ENCODE peak calls at places on chromosomes 11 and 22, in seven cellular contexts. One of them, this sample, is unnamed.

GRCh38 chr11:87892291-87892690 is 283.0 kb downstream of the RAB38 start:
- DNase-seq in activated T-cell treated with anti-CD3 and anti-CD28 coated beads for 48 hours: no peak
- DNase-seq in AG09309: no peak
- DNase-seq in stimulated activated CD8-positive, alpha-beta memory T cell treated with anti-CD3 and anti-CD28 coated beads, Interleukin-7, amount 100 ng/mL, for 24 hours: no peak
- DNase-seq in posterior cingulate gyrus: no peak
- DNase-seq in CD4-positive, CD25-positive, alpha-beta regulatory T cell: no peak
- DNase-seq in adipocyte: no peak
- DNase-seq in this sample: no peak

GRCh38 chr11:44681698-44682097 is 45.1 kb upstream of the TSPAN18 start:
- DNase-seq in activated T-cell treated with anti-CD3 and anti-CD28 coated beads for 48 hours: no peak
- DNase-seq in AG09309: no peak
- DNase-seq in stimulated activated CD8-positive, alpha-beta memory T cell treated with anti-CD3 and anti-CD28 coated beads, Interleukin-7, amount 100 ng/mL, for 24 hours: no peak
- DNase-seq in posterior cingulate gyrus: no peak
- DNase-seq in CD4-positive, CD25-positive, alpha-beta regulatory T cell: no peak
- DNase-seq in adipocyte: peak
- DNase-seq in this sample: no peak

GRCh38 chr11:64850979-64851567 is 6.6 kb upstream of the CDC42BPG start:
- DNase-seq in activated T-cell treated with anti-CD3 and anti-CD28 coated beads for 48 hours: no peak
- DNase-seq in AG09309: no peak
- DNase-seq in stimulated activated CD8-positive, alpha-beta memory T cell treated with anti-CD3 and anti-CD28 coated beads, Interleukin-7, amount 100 ng/mL, for 24 hours: no peak
- DNase-seq in posterior cingulate gyrus: no peak
- DNase-seq in CD4-positive, CD25-positive, alpha-beta regulatory T cell: no peak
- DNase-seq in adipocyte: peak
- DNase-seq in this sample: peak

GRCh38 chr22:27461470-27461869 is 340.1 kb downstream of the MN1 start:
- DNase-seq in activated T-cell treated with anti-CD3 and anti-CD28 coated beads for 48 hours: no peak
- DNase-seq in AG09309: peak
- DNase-seq in stimulated activated CD8-positive, alpha-beta memory T cell treated with anti-CD3 and anti-CD28 coated beads, Interleukin-7, amount 100 ng/mL, for 24 hours: no peak
- DNase-seq in posterior cingulate gyrus: no peak
- DNase-seq in CD4-positive, CD25-positive, alpha-beta regulatory T cell: no peak
- DNase-seq in adipocyte: peak
- DNase-seq in this sample: no peak

GRCh38 chr11:90250970-90251369 is 28.1 kb upstream of the CHORDC1 start:
- DNase-seq in activated T-cell treated with anti-CD3 and anti-CD28 coated beads for 48 hours: no peak
- DNase-seq in AG09309: no peak
- DNase-seq in stimulated activated CD8-positive, alpha-beta memory T cell treated with anti-CD3 and anti-CD28 coated beads, Interleukin-7, amount 100 ng/mL, for 24 hours: no peak
- DNase-seq in posterior cingulate gyrus: no peak
- DNase-seq in CD4-positive, CD25-positive, alpha-beta regulatory T cell: no peak
- DNase-seq in adipocyte: no peak
- DNase-seq in this sample: no peak

GRCh38 chr11:103910721-103911120 is 125.7 kb upstream of the DDI1 start:
- DNase-seq in activated T-cell treated with anti-CD3 and anti-CD28 coated beads for 48 hours: no peak
- DNase-seq in AG09309: no peak
- DNase-seq in stimulated activated CD8-positive, alpha-beta memory T cell treated with anti-CD3 and anti-CD28 coated beads, Interleukin-7, amount 100 ng/mL, for 24 hours: no peak
- DNase-seq in posterior cingulate gyrus: no peak
- DNase-seq in CD4-positive, CD25-positive, alpha-beta regulatory T cell: no peak
- DNase-seq in adipocyte: no peak
- DNase-seq in this sample: no peak

GRCh38 chr22:20118572-20119020 is 1.6 kb upstream of the TRMT2A start:
- DNase-seq in activated T-cell treated with anti-CD3 and anti-CD28 coated beads for 48 hours: no peak
- DNase-seq in AG09309: no peak
- DNase-seq in stimulated activated CD8-positive, alpha-beta memory T cell treated with anti-CD3 and anti-CD28 coated beads, Interleukin-7, amount 100 ng/mL, for 24 hours: no peak
- DNase-seq in posterior cingulate gyrus: no peak
- DNase-seq in CD4-positive, CD25-positive, alpha-beta regulatory T cell: no peak
- DNase-seq in adipocyte: no peak
- DNase-seq in this sample: no peak

GRCh38 chr22:44898236-44898635 is 111.6 kb downstream of the PHF21B start:
- DNase-seq in activated T-cell treated with anti-CD3 and anti-CD28 coated beads for 48 hours: no peak
- DNase-seq in AG09309: no peak
- DNase-seq in stimulated activated CD8-positive, alpha-beta memory T cell treated with anti-CD3 and anti-CD28 coated beads, Interleukin-7, amount 100 ng/mL, for 24 hours: no peak
- DNase-seq in posterior cingulate gyrus: no peak
- DNase-seq in CD4-positive, CD25-positive, alpha-beta regulatory T cell: no peak
- DNase-seq in adipocyte: no peak
- DNase-seq in this sample: no peak

GRCh38 chr22:26547426-26547825 is 35.2 kb upstream of the TFIP11 start:
- DNase-seq in activated T-cell treated with anti-CD3 and anti-CD28 coated beads for 48 hours: peak
- DNase-seq in AG09309: no peak
- DNase-seq in stimulated activated CD8-positive, alpha-beta memory T cell treated with anti-CD3 and anti-CD28 coated beads, Interleukin-7, amount 100 ng/mL, for 24 hours: peak
- DNase-seq in posterior cingulate gyrus: no peak
- DNase-seq in CD4-positive, CD25-positive, alpha-beta regulatory T cell: no peak
- DNase-seq in adipocyte: no peak
- DNase-seq in this sample: peak

GRCh38 chr11:117814204-117814765 is 10.3 kb downstream of the FXYD2 start:
- DNase-seq in activated T-cell treated with anti-CD3 and anti-CD28 coated beads for 48 hours: no peak
- DNase-seq in AG09309: no peak
- DNase-seq in stimulated activated CD8-positive, alpha-beta memory T cell treated with anti-CD3 and anti-CD28 coated beads, Interleukin-7, amount 100 ng/mL, for 24 hours: no peak
- DNase-seq in posterior cingulate gyrus: no peak
- DNase-seq in CD4-positive, CD25-positive, alpha-beta regulatory T cell: no peak
- DNase-seq in adipocyte: no peak
- DNase-seq in this sample: no peak

GRCh38 chr11:36594316-36594989 is at the start of gene IFTAP:
- DNase-seq in activated T-cell treated with anti-CD3 and anti-CD28 coated beads for 48 hours: peak
- DNase-seq in AG09309: peak
- DNase-seq in stimulated activated CD8-positive, alpha-beta memory T cell treated with anti-CD3 and anti-CD28 coated beads, Interleukin-7, amount 100 ng/mL, for 24 hours: no peak
- DNase-seq in posterior cingulate gyrus: peak
- DNase-seq in CD4-positive, CD25-positive, alpha-beta regulatory T cell: peak
- DNase-seq in adipocyte: peak
- DNase-seq in this sample: peak

GRCh38 chr11:134932761-134933160 is 520.7 kb upstream of the B3GAT1 start:
- DNase-seq in activated T-cell treated with anti-CD3 and anti-CD28 coated beads for 48 hours: no peak
- DNase-seq in AG09309: no peak
- DNase-seq in stimulated activated CD8-positive, alpha-beta memory T cell treated with anti-CD3 and anti-CD28 coated beads, Interleukin-7, amount 100 ng/mL, for 24 hours: no peak
- DNase-seq in posterior cingulate gyrus: no peak
- DNase-seq in CD4-positive, CD25-positive, alpha-beta regulatory T cell: no peak
- DNase-seq in adipocyte: no peak
- DNase-seq in this sample: no peak

GRCh38 chr11:75716659-75717058 is 979 bp upstream of the MOGAT2 start:
- DNase-seq in activated T-cell treated with anti-CD3 and anti-CD28 coated beads for 48 hours: no peak
- DNase-seq in AG09309: no peak
- DNase-seq in stimulated activated CD8-positive, alpha-beta memory T cell treated with anti-CD3 and anti-CD28 coated beads, Interleukin-7, amount 100 ng/mL, for 24 hours: no peak
- DNase-seq in posterior cingulate gyrus: no peak
- DNase-seq in CD4-positive, CD25-positive, alpha-beta regulatory T cell: no peak
- DNase-seq in adipocyte: no peak
- DNase-seq in this sample: no peak

GRCh38 chr22:46674906-46675305 is 54.7 kb downstream of the GRAMD4 start:
- DNase-seq in activated T-cell treated with anti-CD3 and anti-CD28 coated beads for 48 hours: no peak
- DNase-seq in AG09309: no peak
- DNase-seq in stimulated activated CD8-positive, alpha-beta memory T cell treated with anti-CD3 and anti-CD28 coated beads, Interleukin-7, amount 100 ng/mL, for 24 hours: no peak
- DNase-seq in posterior cingulate gyrus: no peak
- DNase-seq in CD4-positive, CD25-positive, alpha-beta regulatory T cell: peak
- DNase-seq in adipocyte: no peak
- DNase-seq in this sample: no peak

GRCh38 chr11:107042748-107043147 is 24.5 kb upstream of the GUCY1A2 start:
- DNase-seq in activated T-cell treated with anti-CD3 and anti-CD28 coated beads for 48 hours: no peak
- DNase-seq in AG09309: no peak
- DNase-seq in stimulated activated CD8-positive, alpha-beta memory T cell treated with anti-CD3 and anti-CD28 coated beads, Interleukin-7, amount 100 ng/mL, for 24 hours: no peak
- DNase-seq in posterior cingulate gyrus: no peak
- DNase-seq in CD4-positive, CD25-positive, alpha-beta regulatory T cell: no peak
- DNase-seq in adipocyte: no peak
- DNase-seq in this sample: no peak

GRCh38 chr22:19898831-19899567 is 42.6 kb upstream of the COMT start:
- DNase-seq in activated T-cell treated with anti-CD3 and anti-CD28 coated beads for 48 hours: no peak
- DNase-seq in AG09309: no peak
- DNase-seq in stimulated activated CD8-positive, alpha-beta memory T cell treated with anti-CD3 and anti-CD28 coated beads, Interleukin-7, amount 100 ng/mL, for 24 hours: no peak
- DNase-seq in posterior cingulate gyrus: no peak
- DNase-seq in CD4-positive, CD25-positive, alpha-beta regulatory T cell: no peak
- DNase-seq in adipocyte: no peak
- DNase-seq in this sample: no peak

GRCh38 chr11:2927851-2928604 is 1.2 kb downstream of the PHLDA2 start:
- DNase-seq in activated T-cell treated with anti-CD3 and anti-CD28 coated beads for 48 hours: no peak
- DNase-seq in AG09309: no peak
- DNase-seq in stimulated activated CD8-positive, alpha-beta memory T cell treated with anti-CD3 and anti-CD28 coated beads, Interleukin-7, amount 100 ng/mL, for 24 hours: no peak
- DNase-seq in posterior cingulate gyrus: peak
- DNase-seq in CD4-positive, CD25-positive, alpha-beta regulatory T cell: no peak
- DNase-seq in adipocyte: peak
- DNase-seq in this sample: no peak

GRCh38 chr11:85619497-85619896 is 7.6 kb downstream of the DLG2 start:
- DNase-seq in activated T-cell treated with anti-CD3 and anti-CD28 coated beads for 48 hours: no peak
- DNase-seq in AG09309: no peak
- DNase-seq in stimulated activated CD8-positive, alpha-beta memory T cell treated with anti-CD3 and anti-CD28 coated beads, Interleukin-7, amount 100 ng/mL, for 24 hours: no peak
- DNase-seq in posterior cingulate gyrus: no peak
- DNase-seq in CD4-positive, CD25-positive, alpha-beta regulatory T cell: no peak
- DNase-seq in adipocyte: no peak
- DNase-seq in this sample: no peak

GRCh38 chr22:46150615-46151423 is 493 bp downstream of the PPARA start:
- DNase-seq in activated T-cell treated with anti-CD3 and anti-CD28 coated beads for 48 hours: peak
- DNase-seq in AG09309: no peak
- DNase-seq in stimulated activated CD8-positive, alpha-beta memory T cell treated with anti-CD3 and anti-CD28 coated beads, Interleukin-7, amount 100 ng/mL, for 24 hours: peak
- DNase-seq in posterior cingulate gyrus: no peak
- DNase-seq in CD4-positive, CD25-positive, alpha-beta regulatory T cell: peak
- DNase-seq in adipocyte: peak
- DNase-seq in this sample: peak

GRCh38 chr22:40975346-40975745 is 24.2 kb downstream of the RBX1 start:
- DNase-seq in activated T-cell treated with anti-CD3 and anti-CD28 coated beads for 48 hours: no peak
- DNase-seq in AG09309: peak
- DNase-seq in stimulated activated CD8-positive, alpha-beta memory T cell treated with anti-CD3 and anti-CD28 coated beads, Interleukin-7, amount 100 ng/mL, for 24 hours: no peak
- DNase-seq in posterior cingulate gyrus: no peak
- DNase-seq in CD4-positive, CD25-positive, alpha-beta regulatory T cell: no peak
- DNase-seq in adipocyte: peak
- DNase-seq in this sample: no peak

GRCh38 chr11:81002374-81002773 is 1561.5 kb upstream of the TENM4 start:
- DNase-seq in activated T-cell treated with anti-CD3 and anti-CD28 coated beads for 48 hours: no peak
- DNase-seq in AG09309: no peak
- DNase-seq in stimulated activated CD8-positive, alpha-beta memory T cell treated with anti-CD3 and anti-CD28 coated beads, Interleukin-7, amount 100 ng/mL, for 24 hours: no peak
- DNase-seq in posterior cingulate gyrus: no peak
- DNase-seq in CD4-positive, CD25-positive, alpha-beta regulatory T cell: no peak
- DNase-seq in adipocyte: no peak
- DNase-seq in this sample: no peak

GRCh38 chr11:16468735-16469446 is 112.5 kb upstream of the SOX6 start:
- DNase-seq in activated T-cell treated with anti-CD3 and anti-CD28 coated beads for 48 hours: no peak
- DNase-seq in AG09309: no peak
- DNase-seq in stimulated activated CD8-positive, alpha-beta memory T cell treated with anti-CD3 and anti-CD28 coated beads, Interleukin-7, amount 100 ng/mL, for 24 hours: no peak
- DNase-seq in posterior cingulate gyrus: no peak
- DNase-seq in CD4-positive, CD25-positive, alpha-beta regulatory T cell: no peak
- DNase-seq in adipocyte: peak
- DNase-seq in this sample: no peak

This sample was measured in immature natural killer cell.